ENCODE peak calls at places on chromosomes 7 and 10, in four cellular contexts. One of them, this sample, is unnamed.

GRCh38 chr10:126953886-126954285 is 48.7 kb downstream of the DOCK1 start:
- DNase-seq in esophagus muscularis mucosa: no peak
- DNase-seq in HCT116: no peak
- DNase-seq in left ventricle myocardium inferior: no peak
- DNase-seq in this sample: no peak

GRCh38 chr7:85019176-85019575 is 167.7 kb downstream of the SEMA3D start:
- DNase-seq in left ventricle myocardium inferior: no peak
- DNase-seq in HCT116: no peak
- DNase-seq in esophagus muscularis mucosa: no peak
- DNase-seq in this sample: no peak

GRCh38 chr7:13293264-13294002 is 606.0 kb downstream of the ARL4A start:
- DNase-seq in esophagus muscularis mucosa: no peak
- DNase-seq in left ventricle myocardium inferior: no peak
- DNase-seq in HCT116: no peak
- DNase-seq in this sample: no peak

GRCh38 chr7:155965010-155965409 is 152.7 kb upstream of the SHH start:
- DNase-seq in esophagus muscularis mucosa: no peak
- DNase-seq in left ventricle myocardium inferior: no peak
- DNase-seq in HCT116: peak; percentile 91
- DNase-seq in this sample: no peak

GRCh38 chr7:117401293-117402002 is 25.8 kb downstream of the ASZ1 start:
- DNase-seq in esophagus muscularis mucosa: no peak
- DNase-seq in HCT116: no peak
- DNase-seq in left ventricle myocardium inferior: no peak
- DNase-seq in this sample: no peak

GRCh38 chr10:124389613-124390361 is 28.9 kb downstream of the OAT start:
- DNase-seq in left ventricle myocardium inferior: no peak
- DNase-seq in HCT116: no peak
- DNase-seq in esophagus muscularis mucosa: no peak
- DNase-seq in this sample: no peak

GRCh38 chr10:4541292-4541691 is 284.7 kb upstream of the AKR1E2 start:
- DNase-seq in esophagus muscularis mucosa: no peak
- DNase-seq in left ventricle myocardium inferior: no peak
- DNase-seq in HCT116: peak; percentile 81
- DNase-seq in this sample: no peak

GRCh38 chr10:30967654-30968421 is 63.8 kb downstream of the ZNF438 start:
- DNase-seq in HCT116: no peak
- DNase-seq in left ventricle myocardium inferior: no peak
- DNase-seq in esophagus muscularis mucosa: no peak
- DNase-seq in this sample: no peak

GRCh38 chr7:117061751-117062150 is 108.5 kb downstream of the ST7 start:
- DNase-seq in esophagus muscularis mucosa: no peak
- DNase-seq in HCT116: no peak
- DNase-seq in left ventricle myocardium inferior: no peak
- DNase-seq in this sample: no peak

GRCh38 chr10:7610651-7611389 is 55.9 kb downstream of the ITIH5 start:
- DNase-seq in esophagus muscularis mucosa: no peak
- DNase-seq in HCT116: peak; percentile 7
- DNase-seq in left ventricle myocardium inferior: peak; percentile 29
- DNase-seq in this sample: no peak

GRCh38 chr7:106421181-106421762 is 136.5 kb upstream of the NAMPT start:
- DNase-seq in HCT116: no peak
- DNase-seq in esophagus muscularis mucosa: no peak
- DNase-seq in left ventricle myocardium inferior: peak; percentile 81
- DNase-seq in this sample: no peak

GRCh38 chr7:134211817-134212216 is 84.7 kb downstream of the LRGUK start:
- DNase-seq in HCT116: no peak
- DNase-seq in left ventricle myocardium inferior: no peak
- DNase-seq in esophagus muscularis mucosa: no peak
- DNase-seq in this sample: no peak

GRCh38 chr7:113086928-113087277 is 276 bp upstream of the GPR85 start:
- DNase-seq in left ventricle myocardium inferior: no peak
- DNase-seq in esophagus muscularis mucosa: no peak
- DNase-seq in HCT116: no peak
- DNase-seq in this sample: no peak

GRCh38 chr7:50632561-50633413 is 67.6 kb upstream of the DDC start:
- DNase-seq in esophagus muscularis mucosa: no peak
- DNase-seq in left ventricle myocardium inferior: no peak
- DNase-seq in HCT116: peak; percentile 19
- DNase-seq in this sample: no peak

GRCh38 chr10:79116801-79117723 is 48.3 kb downstream of the ZMIZ1 start:
- DNase-seq in esophagus muscularis mucosa: no peak
- DNase-seq in HCT116: no peak
- DNase-seq in left ventricle myocardium inferior: peak; percentile 57
- DNase-seq in this sample: no peak

GRCh38 chr7:148485618-148486017 is 104.9 kb upstream of the C7orf33 start:
- DNase-seq in esophagus muscularis mucosa: no peak
- DNase-seq in HCT116: no peak
- DNase-seq in left ventricle myocardium inferior: no peak
- DNase-seq in this sample: no peak

GRCh38 chr7:88465586-88465985 is 158.9 kb upstream of the STEAP4 start:
- DNase-seq in esophagus muscularis mucosa: no peak
- DNase-seq in HCT116: no peak
- DNase-seq in left ventricle myocardium inferior: no peak
- DNase-seq in this sample: no peak

GRCh38 chr10:79019441-79019840 is 49.3 kb upstream of the ZMIZ1 start:
- DNase-seq in HCT116: no peak
- DNase-seq in left ventricle myocardium inferior: no peak
- DNase-seq in esophagus muscularis mucosa: no peak
- DNase-seq in this sample: no peak

GRCh38 chr10:51269816-51270215 is 195.5 kb downstream of the PRKG1 start:
- DNase-seq in left ventricle myocardium inferior: no peak
- DNase-seq in esophagus muscularis mucosa: no peak
- DNase-seq in HCT116: no peak
- DNase-seq in this sample: no peak

GRCh38 chr7:104551226-104551625 is 222.8 kb downstream of the LHFPL3 start:
- DNase-seq in esophagus muscularis mucosa: no peak
- DNase-seq in left ventricle myocardium inferior: no peak
- DNase-seq in HCT116: no peak
- DNase-seq in this sample: no peak

GRCh38 chr10:102419561-102420442 is 834 bp upstream of the FBXL15 start:
- DNase-seq in esophagus muscularis mucosa: no peak
- DNase-seq in HCT116: no peak
- DNase-seq in left ventricle myocardium inferior: peak; percentile 44
- DNase-seq in this sample: peak; percentile 63

GRCh38 chr7:111091623-111092370 is 870 bp downstream of the LRRN3 start:
- DNase-seq in esophagus muscularis mucosa: no peak
- DNase-seq in left ventricle myocardium inferior: no peak
- DNase-seq in HCT116: no peak
- DNase-seq in this sample: peak; percentile 21

GRCh38 chr7:123169065-123169464 is 30.7 kb downstream of the SLC13A1 start:
- DNase-seq in left ventricle myocardium inferior: no peak
- DNase-seq in HCT116: no peak
- DNase-seq in esophagus muscularis mucosa: no peak
- DNase-seq in this sample: no peak

GRCh38 chr10:104642311-104643022 is 1.4 kb downstream of the SORCS3 start:
- DNase-seq in esophagus muscularis mucosa: peak; percentile 85
- DNase-seq in HCT116: no peak
- DNase-seq in left ventricle myocardium inferior: no peak
- DNase-seq in this sample: peak; percentile 74

GRCh38 chr10:80292607-80293239 is 3.3 kb upstream of the MAT1A start:
- DNase-seq in left ventricle myocardium inferior: no peak
- DNase-seq in HCT116: no peak
- DNase-seq in esophagus muscularis mucosa: peak; percentile 72
- DNase-seq in this sample: no peak

GRCh38 chr7:82167568-82168314 is 275.8 kb downstream of the CACNA2D1 start:
- DNase-seq in HCT116: no peak
- DNase-seq in left ventricle myocardium inferior: no peak
- DNase-seq in esophagus muscularis mucosa: no peak
- DNase-seq in this sample: no peak

GRCh38 chr10:60140681-60141632 is 234.6 kb upstream of the CCDC6 start:
- DNase-seq in left ventricle myocardium inferior: peak; percentile 17
- DNase-seq in HCT116: no peak
- DNase-seq in esophagus muscularis mucosa: no peak
- DNase-seq in this sample: no peak

GRCh38 chr10:21257919-21258318 is 267.6 kb downstream of the SKIDA1 start:
- DNase-seq in HCT116: no peak
- DNase-seq in esophagus muscularis mucosa: no peak
- DNase-seq in left ventricle myocardium inferior: no peak
- DNase-seq in this sample: no peak

GRCh38 chr10:96073722-96074121 is 30.3 kb downstream of the CCNJ start:
- DNase-seq in esophagus muscularis mucosa: no peak
- DNase-seq in left ventricle myocardium inferior: no peak
- DNase-seq in HCT116: peak; percentile 3
- DNase-seq in this sample: no peak

GRCh38 chr7:157238087-157238486 is 98.7 kb upstream of the DNAJB6 start:
- DNase-seq in HCT116: no peak
- DNase-seq in esophagus muscularis mucosa: no peak
- DNase-seq in left ventricle myocardium inferior: no peak
- DNase-seq in this sample: no peak

GRCh38 chr7:7323352-7323751 is 141.0 kb downstream of the C1GALT1 start:
- DNase-seq in esophagus muscularis mucosa: no peak
- DNase-seq in left ventricle myocardium inferior: no peak
- DNase-seq in HCT116: no peak
- DNase-seq in this sample: no peak

GRCh38 chr10:78301481-78301880 is 267.8 kb downstream of the RPS24 start:
- DNase-seq in left ventricle myocardium inferior: no peak
- DNase-seq in HCT116: no peak
- DNase-seq in esophagus muscularis mucosa: peak; percentile 66
- DNase-seq in this sample: no peak

GRCh38 chr10:46550076-46550790 is 6.2 kb downstream of the GPRIN2 start:
- DNase-seq in esophagus muscularis mucosa: no peak
- DNase-seq in HCT116: no peak
- DNase-seq in left ventricle myocardium inferior: peak; percentile 17
- DNase-seq in this sample: no peak

GRCh38 chr7:30349170-30349569 is 64.8 kb downstream of the ZNRF2 start:
- DNase-seq in HCT116: no peak
- DNase-seq in esophagus muscularis mucosa: no peak
- DNase-seq in left ventricle myocardium inferior: no peak
- DNase-seq in this sample: no peak
- H3K27ac ChIP-seq in HCT116: no peak overlapping the region
- H3K27ac ChIP-seq in esophagus muscularis mucosa: no peak overlapping the region
- H3K27ac ChIP-seq in left ventricle myocardium inferior: no peak overlapping the region
- H3K27ac ChIP-seq in this sample: no peak overlapping the region

DNA sequence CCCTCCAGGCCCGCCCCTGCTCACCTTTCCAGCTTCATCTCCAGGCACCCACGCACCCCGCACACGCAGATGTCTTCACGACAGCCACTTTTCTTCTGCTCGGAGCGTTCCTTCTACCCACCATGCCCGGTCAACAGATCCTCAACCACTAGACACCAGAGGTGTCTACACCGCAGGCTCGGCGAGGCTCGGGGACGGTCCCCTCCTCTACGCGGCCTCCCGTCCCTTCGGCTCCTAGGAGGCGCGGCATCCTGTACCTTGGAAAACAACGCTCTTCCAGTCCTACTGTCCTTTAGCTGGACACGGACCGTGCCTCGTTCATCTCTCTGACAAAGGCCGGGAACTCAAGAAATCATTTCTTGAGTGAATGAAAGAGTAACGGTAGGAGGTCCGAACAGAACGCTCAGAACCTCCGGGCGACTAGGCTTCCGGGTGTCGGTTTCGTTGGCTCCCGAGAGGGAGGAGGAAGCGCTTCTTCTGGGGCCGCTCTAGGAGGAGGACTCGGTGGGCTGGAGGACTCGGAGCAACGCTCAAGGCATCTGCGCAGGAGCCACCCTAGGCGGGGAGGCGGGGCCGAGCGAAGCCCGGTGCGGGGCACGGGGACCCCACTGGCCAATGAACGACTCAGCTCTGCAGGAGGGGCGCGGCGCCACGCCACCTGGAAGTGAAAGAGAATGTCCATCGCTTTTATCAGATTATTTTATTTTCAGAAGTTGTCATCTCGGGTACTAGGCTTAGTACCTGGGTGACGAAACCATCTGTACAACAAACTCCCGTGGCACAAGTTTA is 7.2 kb upstream of the FIS1 start:
- DNase-seq in left ventricle myocardium inferior: peak; percentile 99
- DNase-seq in HCT116: peak; percentile 97
- DNase-seq in esophagus muscularis mucosa: peak; percentile 98
- DNase-seq in this sample: peak; percentile 97
- TF ChIP-seq CTCF in left ventricle myocardium inferior: no peak
- TF ChIP-seq CTCF in HCT116: no peak
- TF ChIP-seq CTCF in esophagus muscularis mucosa: peak; percentile 17
- TF ChIP-seq CTCF in this sample: peak; percentile 56

GRCh38 chr7:27144799-27145166 is 1.3 kb upstream of the HOXA5 start:
- DNase-seq in HCT116: no peak
- DNase-seq in esophagus muscularis mucosa: no peak
- DNase-seq in left ventricle myocardium inferior: no peak
- DNase-seq in this sample: no peak
- H3K27me3 ChIP-seq in HCT116: no peaks in the 10 kb centered on the region
- H3K27me3 ChIP-seq in esophagus muscularis mucosa: no peaks in the 10 kb centered on the region
- H3K27me3 ChIP-seq in left ventricle myocardium inferior: peaks cover 100% of the 10 kb centered on the region
- H3K27me3 ChIP-seq in this sample: peaks cover 100% of the 10 kb centered on the region

DNA sequence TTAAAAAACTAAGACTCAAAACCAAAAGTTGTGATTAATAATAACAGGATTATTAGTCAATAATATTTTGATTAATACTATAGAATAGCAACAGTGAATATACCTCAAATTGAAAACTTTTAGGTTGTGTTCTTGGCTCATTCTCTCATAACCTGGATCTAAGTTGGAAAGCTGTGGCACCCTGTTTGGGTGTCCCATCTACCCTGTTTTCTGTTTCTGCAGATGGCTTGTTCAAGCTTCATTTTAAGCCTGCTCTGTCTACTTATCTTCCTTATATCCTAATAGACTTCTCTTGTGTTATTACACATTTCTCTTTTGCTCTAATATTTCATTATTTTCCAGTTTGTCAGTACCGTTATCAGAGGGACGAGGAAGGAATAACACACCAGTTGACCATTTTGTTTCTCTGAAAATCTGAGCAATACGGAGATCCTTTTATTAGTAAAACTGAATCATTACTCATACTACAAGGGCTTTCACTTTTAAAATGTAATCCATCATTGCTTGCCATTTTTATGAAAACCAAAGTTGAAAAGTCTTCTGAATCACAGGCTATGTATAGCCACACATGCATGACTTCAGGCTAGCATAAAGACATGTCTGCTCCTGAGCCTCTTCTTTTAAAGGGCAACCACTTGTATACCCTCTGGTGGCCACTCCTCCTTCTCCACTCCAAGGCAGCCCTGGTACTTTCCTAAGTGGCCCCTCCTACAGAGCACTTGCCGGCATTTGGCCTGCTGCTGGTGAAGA is 22.3 kb downstream of the COX15 start:
- DNase-seq in left ventricle myocardium inferior: no peak
- DNase-seq in HCT116: no peak
- DNase-seq in esophagus muscularis mucosa: no peak
- DNase-seq in this sample: no peak
- H3K27ac ChIP-seq in left ventricle myocardium inferior: no peak overlapping the region
- H3K27ac ChIP-seq in HCT116: no peak overlapping the region
- H3K27ac ChIP-seq in esophagus muscularis mucosa: peak overlapping the region; percentile 73
- H3K27ac ChIP-seq in this sample: no peak overlapping the region

GRCh38 chr10:6215241-6215640 is 12.5 kb downstream of the PFKFB3 start:
- DNase-seq in left ventricle myocardium inferior: no peak
- DNase-seq in HCT116: no peak
- DNase-seq in esophagus muscularis mucosa: no peak
- DNase-seq in this sample: no peak
- TF ChIP-seq CTCF in left ventricle myocardium inferior: no peak
- TF ChIP-seq CTCF in HCT116: no peak
- TF ChIP-seq CTCF in esophagus muscularis mucosa: no peak
- TF ChIP-seq CTCF in this sample: no peak

This sample was measured in dorsolateral prefrontal cortex.